ENCODE peak calls at places on chromosome 6, in four cellular contexts. One of them, this sample, is unnamed.

GRCh38 chr6:157568702-157569101 is 187.7 kb downstream of the ZDHHC14 start:
- DNase-seq in ascending aorta: no peak
- DNase-seq in transverse colon: no peak
- DNase-seq in stomach: no peak
- DNase-seq in this sample: no peak

GRCh38 chr6:90008908-90009501 is 114.7 kb downstream of the GJA10 start:
- DNase-seq in ascending aorta: no peak
- DNase-seq in transverse colon: no peak
- DNase-seq in stomach: no peak
- DNase-seq in this sample: no peak

GRCh38 chr6:81484251-81484650 is 268.2 kb downstream of the TENT5A start:
- DNase-seq in ascending aorta: no peak
- DNase-seq in transverse colon: no peak
- DNase-seq in stomach: no peak
- DNase-seq in this sample: no peak

GRCh38 chr6:32969685-32970412 is 1.5 kb downstream of the BRD2 start:
- DNase-seq in ascending aorta: peak
- DNase-seq in transverse colon: peak
- DNase-seq in stomach: peak
- DNase-seq in this sample: peak

GRCh38 chr6:104522533-104522932 is 337.2 kb downstream of the HACE1 start:
- DNase-seq in ascending aorta: no peak
- DNase-seq in transverse colon: no peak
- DNase-seq in stomach: no peak
- DNase-seq in this sample: no peak

GRCh38 chr6:76876922-76877553 is 586.3 kb downstream of the HTR1B start:
- DNase-seq in ascending aorta: peak
- DNase-seq in transverse colon: peak
- DNase-seq in stomach: peak
- DNase-seq in this sample: no peak

GRCh38 chr6:39698789-39699188 is 26.4 kb downstream of the KIF6 start:
- DNase-seq in ascending aorta: no peak
- DNase-seq in transverse colon: no peak
- DNase-seq in stomach: no peak
- DNase-seq in this sample: no peak

GRCh38 chr6:157089258-157089657 is 234.1 kb downstream of the TMEM242 start:
- DNase-seq in ascending aorta: no peak
- DNase-seq in transverse colon: no peak
- DNase-seq in stomach: no peak
- DNase-seq in this sample: no peak

GRCh38 chr6:39791850-39792500 is at the start of gene DAAM2:
- DNase-seq in ascending aorta: peak
- DNase-seq in transverse colon: peak
- DNase-seq in stomach: peak
- DNase-seq in this sample: peak

GRCh38 chr6:107509506-107509905 is 19.6 kb downstream of the SOBP start:
- DNase-seq in ascending aorta: no peak
- DNase-seq in transverse colon: no peak
- DNase-seq in stomach: peak
- DNase-seq in this sample: no peak

GRCh38 chr6:4522453-4522852 is 253.8 kb upstream of the CDYL start:
- DNase-seq in ascending aorta: no peak
- DNase-seq in transverse colon: no peak
- DNase-seq in stomach: no peak
- DNase-seq in this sample: no peak

GRCh38 chr6:168313371-168314028 is 6.1 kb downstream of the DACT2 start:
- DNase-seq in ascending aorta: no peak
- DNase-seq in transverse colon: peak
- DNase-seq in stomach: no peak
- DNase-seq in this sample: no peak

GRCh38 chr6:168315626-168316025 is 4.0 kb downstream of the DACT2 start:
- DNase-seq in ascending aorta: no peak
- DNase-seq in transverse colon: no peak
- DNase-seq in stomach: no peak
- DNase-seq in this sample: no peak

GRCh38 chr6:168318090-168318489 is 1.5 kb downstream of the DACT2 start:
- DNase-seq in ascending aorta: no peak
- DNase-seq in transverse colon: no peak
- DNase-seq in stomach: no peak
- DNase-seq in this sample: no peak

GRCh38 chr6:168314029-168314420 is 5.6 kb downstream of the DACT2 start:
- DNase-seq in ascending aorta: no peak
- DNase-seq in transverse colon: no peak
- DNase-seq in stomach: no peak
- DNase-seq in this sample: no peak

GRCh38 chr6:168314948-168315347 is 4.6 kb downstream of the DACT2 start:
- DNase-seq in ascending aorta: no peak
- DNase-seq in transverse colon: no peak
- DNase-seq in stomach: no peak
- DNase-seq in this sample: no peak
- TF ChIP-seq CTCF in ascending aorta: peak
- TF ChIP-seq CTCF in transverse colon: no peak
- TF ChIP-seq CTCF in stomach: peak
- TF ChIP-seq CTCF in this sample: no peak

DNA sequence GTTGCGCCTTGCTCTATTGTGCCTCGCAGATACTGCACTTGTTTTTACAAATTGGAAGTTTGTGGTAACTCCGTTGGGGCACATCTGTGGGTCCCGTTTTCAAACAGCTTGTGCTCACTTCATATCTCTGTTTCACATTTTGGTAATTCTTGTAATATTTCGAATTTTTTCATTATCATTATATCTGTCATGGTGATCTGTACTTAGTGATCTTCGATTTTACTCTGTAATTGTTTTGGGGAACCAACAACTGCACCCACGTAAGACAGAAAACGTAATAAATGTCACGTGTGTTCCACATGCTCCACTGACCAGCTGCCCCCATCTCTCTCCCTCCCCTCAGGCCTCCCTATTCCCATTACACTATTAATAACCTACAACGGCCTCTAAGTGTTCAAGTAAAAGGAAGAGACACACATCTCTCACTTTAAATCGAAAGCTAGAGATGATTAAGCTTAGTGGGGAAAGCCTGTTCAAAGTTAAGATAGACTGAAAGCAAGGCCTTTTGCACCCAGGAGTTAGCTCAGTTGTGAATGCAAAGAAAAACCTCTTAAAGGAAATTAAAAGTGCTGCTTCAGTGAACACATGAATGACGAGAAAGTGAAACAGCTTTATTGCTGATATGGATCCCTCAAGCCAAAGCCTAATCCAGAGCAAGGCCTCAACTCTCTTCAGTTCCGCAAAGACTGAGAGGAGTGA is 26.9 kb downstream of the TTLL2 start:
- DNase-seq in ascending aorta: no peak
- DNase-seq in transverse colon: no peak
- DNase-seq in stomach: no peak
- DNase-seq in this sample: no peak
- H3K4me3 ChIP-seq in ascending aorta: no peak
- H3K4me3 ChIP-seq in transverse colon: peak
- H3K4me3 ChIP-seq in stomach: peak
- H3K4me3 ChIP-seq in this sample: no peak

DNA sequence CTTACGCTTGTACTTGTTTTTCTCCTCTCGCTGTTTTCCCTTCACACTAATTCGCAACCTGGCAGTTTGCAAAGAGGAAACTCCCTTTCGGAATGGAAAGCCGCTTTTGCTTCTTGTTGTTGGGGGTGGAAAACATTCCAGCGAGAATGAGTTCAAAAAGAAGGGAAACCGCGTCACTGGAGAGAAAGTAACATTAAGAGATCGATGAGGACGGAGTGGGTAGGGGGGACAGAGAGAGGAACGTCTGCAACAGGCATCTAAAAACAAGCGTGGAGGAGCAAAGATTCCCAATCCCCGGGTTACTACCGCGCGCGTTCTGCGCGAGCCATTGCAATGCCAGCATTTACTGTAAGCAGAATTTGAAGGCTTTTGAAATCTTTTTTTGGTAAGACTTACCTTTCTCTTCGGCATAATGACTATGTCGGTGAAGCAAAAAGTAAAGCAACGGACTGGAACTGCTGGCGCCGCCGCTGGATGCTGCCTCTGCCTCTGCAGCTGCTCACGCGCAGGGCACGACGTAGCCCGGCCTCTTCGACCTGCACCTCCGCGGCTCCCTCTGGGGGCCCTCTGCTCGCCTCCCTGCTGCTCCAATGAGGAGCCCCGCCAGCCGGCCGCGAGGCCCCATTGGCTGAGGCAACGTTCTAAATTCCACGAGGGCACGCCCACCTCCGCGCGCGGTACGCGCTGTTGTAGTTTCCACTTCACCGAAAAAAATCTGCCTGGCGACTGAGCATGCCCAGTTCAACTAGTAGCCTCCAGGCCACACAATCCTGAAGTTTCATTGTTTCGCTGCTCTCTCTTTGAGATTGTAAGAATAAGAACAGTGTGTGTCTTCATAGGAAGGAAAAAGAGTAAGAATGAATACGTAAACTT is at the start of gene HMGN3:
- DNase-seq in ascending aorta: peak
- DNase-seq in transverse colon: peak
- DNase-seq in stomach: peak
- DNase-seq in this sample: peak
- TF ChIP-seq CTCF in ascending aorta: no peak
- TF ChIP-seq CTCF in transverse colon: no peak
- TF ChIP-seq CTCF in stomach: no peak
- TF ChIP-seq CTCF in this sample: peak

GRCh38 chr6:79625746-79626145 is 5.4 kb upstream of the SH3BGRL2 start:
- DNase-seq in ascending aorta: no peak
- DNase-seq in transverse colon: no peak
- DNase-seq in stomach: no peak
- DNase-seq in this sample: no peak

GRCh38 chr6:79630400-79630882 is 688 bp upstream of the SH3BGRL2 start:
- DNase-seq in ascending aorta: no peak
- DNase-seq in transverse colon: no peak
- DNase-seq in stomach: no peak
- DNase-seq in this sample: no peak

GRCh38 chr6:79628466-79629288 is 2.5 kb upstream of the SH3BGRL2 start:
- DNase-seq in ascending aorta: no peak
- DNase-seq in transverse colon: no peak
- DNase-seq in stomach: no peak
- DNase-seq in this sample: no peak

GRCh38 chr6:79630883-79631799 is at the start of gene SH3BGRL2:
- DNase-seq in ascending aorta: peak
- DNase-seq in transverse colon: peak
- DNase-seq in stomach: peak
- DNase-seq in this sample: peak

GRCh38 chr6:79627422-79627821 is 3.7 kb upstream of the SH3BGRL2 start:
- DNase-seq in ascending aorta: no peak
- DNase-seq in transverse colon: no peak
- DNase-seq in stomach: no peak
- DNase-seq in this sample: no peak
- H3K4me3 ChIP-seq in ascending aorta: no peak
- H3K4me3 ChIP-seq in transverse colon: no peak
- H3K4me3 ChIP-seq in stomach: no peak
- H3K4me3 ChIP-seq in this sample: no peak

GRCh38 chr6:56891754-56892153 is 63.2 kb upstream of the BEND6 start:
- DNase-seq in ascending aorta: no peak
- DNase-seq in transverse colon: no peak
- DNase-seq in stomach: no peak
- DNase-seq in this sample: no peak
- TF ChIP-seq CTCF in ascending aorta: no peak
- TF ChIP-seq CTCF in transverse colon: no peak
- TF ChIP-seq CTCF in stomach: no peak
- TF ChIP-seq CTCF in this sample: no peak

DNA sequence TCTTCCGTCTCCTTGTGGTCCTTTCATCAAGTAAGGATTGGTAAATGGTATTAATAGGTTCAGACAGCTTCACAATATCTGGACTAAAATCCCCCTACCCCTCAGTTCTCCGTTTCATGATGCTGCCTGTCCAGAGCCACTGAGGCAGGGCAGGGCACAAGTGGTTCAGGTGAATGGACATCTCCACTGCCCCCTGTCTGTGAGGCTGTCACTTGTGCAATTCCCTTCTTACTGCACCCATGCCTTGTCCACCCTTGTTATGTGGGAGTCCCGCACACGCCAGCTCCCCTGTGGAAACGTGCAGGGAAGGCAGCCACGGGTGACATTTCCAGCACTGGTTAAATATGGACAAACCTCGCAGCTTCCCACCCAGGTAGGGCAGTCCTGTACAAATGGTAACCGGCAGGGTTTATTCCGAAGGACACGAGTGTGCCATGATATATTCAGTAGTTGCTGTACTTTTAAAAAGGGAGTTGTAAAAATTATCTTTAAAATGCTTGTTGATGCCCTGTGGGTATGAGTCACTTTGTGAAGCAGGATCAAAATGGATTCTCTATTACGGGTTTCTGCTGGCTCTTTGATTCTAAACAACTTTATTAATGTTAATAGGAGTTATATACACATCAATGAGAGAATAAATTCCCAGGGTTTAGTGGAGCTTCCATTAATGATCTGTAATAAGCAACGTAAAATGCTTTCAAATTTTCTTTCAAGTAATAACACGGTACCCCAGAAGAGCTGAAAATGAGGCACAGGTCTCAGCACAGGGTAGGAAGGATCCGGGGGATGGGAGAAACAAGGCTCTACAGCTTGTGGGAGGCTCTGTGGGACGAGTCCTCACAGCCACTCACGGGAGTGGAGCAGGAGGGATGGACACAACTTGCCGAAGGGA is 73.4 kb downstream of the FYN start:
- DNase-seq in ascending aorta: no peak
- DNase-seq in transverse colon: no peak
- DNase-seq in stomach: no peak
- DNase-seq in this sample: no peak
- H3K4me3 ChIP-seq in ascending aorta: no peak
- H3K4me3 ChIP-seq in transverse colon: no peak
- H3K4me3 ChIP-seq in stomach: no peak
- H3K4me3 ChIP-seq in this sample: no peak

DNA sequence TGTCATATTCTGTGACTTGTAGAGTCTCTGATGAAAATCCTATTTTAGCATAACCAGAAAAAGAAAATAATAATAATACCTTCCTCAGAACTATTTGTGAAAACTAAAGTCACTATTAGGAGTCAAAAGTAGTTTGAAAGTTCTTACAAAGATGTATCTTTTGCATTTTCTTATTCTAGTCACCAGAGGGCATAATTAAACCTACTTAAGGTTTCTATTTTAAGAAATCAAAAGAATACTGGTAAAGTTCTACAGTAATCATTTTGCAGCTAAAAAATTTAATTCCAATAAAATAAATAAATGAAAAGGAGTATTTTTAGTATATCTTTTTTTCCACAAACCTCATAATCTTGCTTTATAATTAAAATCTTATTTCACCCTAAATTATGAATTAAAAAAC is 28.0 kb upstream of the MCM9 start:
- DNase-seq in ascending aorta: no peak
- DNase-seq in transverse colon: no peak
- DNase-seq in stomach: no peak
- DNase-seq in this sample: no peak
- TF ChIP-seq CTCF in ascending aorta: peak
- TF ChIP-seq CTCF in transverse colon: no peak
- TF ChIP-seq CTCF in stomach: peak
- TF ChIP-seq CTCF in this sample: no peak

GRCh38 chr6:2876210-2877056 is 26.7 kb downstream of the SERPINB9 start:
- DNase-seq in ascending aorta: peak
- DNase-seq in transverse colon: peak
- DNase-seq in stomach: peak
- DNase-seq in this sample: peak

GRCh38 chr6:2873643-2874042 is 29.5 kb downstream of the SERPINB9 start:
- DNase-seq in ascending aorta: no peak
- DNase-seq in transverse colon: no peak
- DNase-seq in stomach: no peak
- DNase-seq in this sample: no peak

GRCh38 chr6:2875840-2876207 is 27.3 kb downstream of the SERPINB9 start:
- DNase-seq in ascending aorta: no peak
- DNase-seq in transverse colon: peak
- DNase-seq in stomach: no peak
- DNase-seq in this sample: no peak

GRCh38 chr6:2877960-2878359 is 25.1 kb downstream of the SERPINB9 start:
- DNase-seq in ascending aorta: no peak
- DNase-seq in transverse colon: no peak
- DNase-seq in stomach: no peak
- DNase-seq in this sample: no peak

GRCh38 chr6:2877057-2877882 is 25.8 kb downstream of the SERPINB9 start:
- DNase-seq in ascending aorta: no peak
- DNase-seq in transverse colon: peak
- DNase-seq in stomach: no peak
- DNase-seq in this sample: no peak
- H3K4me3 ChIP-seq in ascending aorta: peak
- H3K4me3 ChIP-seq in transverse colon: peak
- H3K4me3 ChIP-seq in stomach: no peak
- H3K4me3 ChIP-seq in this sample: peak

This sample was measured in tibial nerve.